ENCODE peak calls at places on chromosomes 13 and 19, in seven cellular contexts. One of them, this sample, is unnamed.

GRCh38 chr19:29679598-29680210 is 14.4 kb downstream of the PLEKHF1 start:
- DNase-seq in activated T-helper 1 cell treated with Interleukin-2 at 50 U/mL for 16 hours: no peak
- DNase-seq in aorta: peak; percentile 38
- DNase-seq in cardiac fibroblast: no peak
- DNase-seq in EH: no peak
- DNase-seq in GM18507: no peak
- DNase-seq in activated CD4-positive, alpha-beta T cell treated with anti-CD3 and anti-CD28 coated beads, Interleukin-2, amount 50 U/mL, for 48 hours: no peak
- DNase-seq in this sample: no peak

GRCh38 chr19:56091751-56092546 is 29.1 kb downstream of the ZNF787 start:
- DNase-seq in activated T-helper 1 cell treated with Interleukin-2 at 50 U/mL for 16 hours: no peak
- DNase-seq in aorta: no peak
- DNase-seq in cardiac fibroblast: no peak
- DNase-seq in EH: no peak
- DNase-seq in GM18507: no peak
- DNase-seq in activated CD4-positive, alpha-beta T cell treated with anti-CD3 and anti-CD28 coated beads, Interleukin-2, amount 50 U/mL, for 48 hours: no peak
- DNase-seq in this sample: no peak

GRCh38 chr13:26952551-26953138 is 192.1 kb upstream of the GPR12 start:
- DNase-seq in activated T-helper 1 cell treated with Interleukin-2 at 50 U/mL for 16 hours: no peak
- DNase-seq in aorta: no peak
- DNase-seq in cardiac fibroblast: no peak
- DNase-seq in EH: no peak
- DNase-seq in GM18507: no peak
- DNase-seq in activated CD4-positive, alpha-beta T cell treated with anti-CD3 and anti-CD28 coated beads, Interleukin-2, amount 50 U/mL, for 48 hours: no peak
- DNase-seq in this sample: no peak

GRCh38 chr13:79541426-79542049 is 60.6 kb downstream of the NDFIP2 start:
- DNase-seq in activated T-helper 1 cell treated with Interleukin-2 at 50 U/mL for 16 hours: no peak
- DNase-seq in aorta: no peak
- DNase-seq in cardiac fibroblast: peak; percentile 83
- DNase-seq in EH: peak; percentile 67
- DNase-seq in GM18507: no peak
- DNase-seq in activated CD4-positive, alpha-beta T cell treated with anti-CD3 and anti-CD28 coated beads, Interleukin-2, amount 50 U/mL, for 48 hours: no peak
- DNase-seq in this sample: no peak

GRCh38 chr19:35300340-35300649 is 8.3 kb downstream of the MAG start:
- DNase-seq in activated T-helper 1 cell treated with Interleukin-2 at 50 U/mL for 16 hours: no peak
- DNase-seq in aorta: no peak
- DNase-seq in cardiac fibroblast: no peak
- DNase-seq in EH: no peak
- DNase-seq in GM18507: no peak
- DNase-seq in activated CD4-positive, alpha-beta T cell treated with anti-CD3 and anti-CD28 coated beads, Interleukin-2, amount 50 U/mL, for 48 hours: no peak
- DNase-seq in this sample: no peak

GRCh38 chr13:114044486-114044885 is 70.6 kb upstream of the C13orf46 start:
- DNase-seq in activated T-helper 1 cell treated with Interleukin-2 at 50 U/mL for 16 hours: no peak
- DNase-seq in aorta: no peak
- DNase-seq in cardiac fibroblast: peak; percentile 71
- DNase-seq in EH: peak; percentile 43
- DNase-seq in GM18507: no peak
- DNase-seq in activated CD4-positive, alpha-beta T cell treated with anti-CD3 and anti-CD28 coated beads, Interleukin-2, amount 50 U/mL, for 48 hours: no peak
- DNase-seq in this sample: no peak

GRCh38 chr13:85724554-85725432 is 74.4 kb downstream of the SLITRK6 start:
- DNase-seq in activated T-helper 1 cell treated with Interleukin-2 at 50 U/mL for 16 hours: no peak
- DNase-seq in aorta: no peak
- DNase-seq in cardiac fibroblast: no peak
- DNase-seq in EH: no peak
- DNase-seq in GM18507: no peak
- DNase-seq in activated CD4-positive, alpha-beta T cell treated with anti-CD3 and anti-CD28 coated beads, Interleukin-2, amount 50 U/mL, for 48 hours: no peak
- DNase-seq in this sample: no peak

GRCh38 chr13:23500858-23501257 is 67.4 kb upstream of the SACS start:
- DNase-seq in activated T-helper 1 cell treated with Interleukin-2 at 50 U/mL for 16 hours: no peak
- DNase-seq in aorta: no peak
- DNase-seq in cardiac fibroblast: peak; percentile 58
- DNase-seq in EH: peak; percentile 99
- DNase-seq in GM18507: no peak
- DNase-seq in activated CD4-positive, alpha-beta T cell treated with anti-CD3 and anti-CD28 coated beads, Interleukin-2, amount 50 U/mL, for 48 hours: no peak
- DNase-seq in this sample: no peak

GRCh38 chr13:110923777-110924638 is 9.1 kb upstream of the ANKRD10 start:
- DNase-seq in activated T-helper 1 cell treated with Interleukin-2 at 50 U/mL for 16 hours: no peak
- DNase-seq in aorta: no peak
- DNase-seq in cardiac fibroblast: no peak
- DNase-seq in EH: no peak
- DNase-seq in GM18507: no peak
- DNase-seq in activated CD4-positive, alpha-beta T cell treated with anti-CD3 and anti-CD28 coated beads, Interleukin-2, amount 50 U/mL, for 48 hours: no peak
- DNase-seq in this sample: no peak

GRCh38 chr19:10998045-10998533 is 37.3 kb downstream of the SMARCA4 start:
- DNase-seq in activated T-helper 1 cell treated with Interleukin-2 at 50 U/mL for 16 hours: no peak
- DNase-seq in aorta: no peak
- DNase-seq in cardiac fibroblast: peak; percentile 64
- DNase-seq in EH: peak; percentile 13
- DNase-seq in GM18507: no peak
- DNase-seq in activated CD4-positive, alpha-beta T cell treated with anti-CD3 and anti-CD28 coated beads, Interleukin-2, amount 50 U/mL, for 48 hours: no peak
- DNase-seq in this sample: no peak

GRCh38 chr13:45473627-45474026 is 8.9 kb downstream of the COG3 start:
- DNase-seq in activated T-helper 1 cell treated with Interleukin-2 at 50 U/mL for 16 hours: no peak
- DNase-seq in aorta: no peak
- DNase-seq in cardiac fibroblast: no peak
- DNase-seq in EH: no peak
- DNase-seq in GM18507: no peak
- DNase-seq in activated CD4-positive, alpha-beta T cell treated with anti-CD3 and anti-CD28 coated beads, Interleukin-2, amount 50 U/mL, for 48 hours: no peak
- DNase-seq in this sample: no peak

GRCh38 chr13:110214637-110215036 is 92.3 kb downstream of the COL4A1 start:
- DNase-seq in activated T-helper 1 cell treated with Interleukin-2 at 50 U/mL for 16 hours: no peak
- DNase-seq in aorta: no peak
- DNase-seq in cardiac fibroblast: peak; percentile 30
- DNase-seq in EH: peak; percentile 42
- DNase-seq in GM18507: no peak
- DNase-seq in activated CD4-positive, alpha-beta T cell treated with anti-CD3 and anti-CD28 coated beads, Interleukin-2, amount 50 U/mL, for 48 hours: no peak
- DNase-seq in this sample: no peak

GRCh38 chr13:51311957-51312520 is 27.5 kb upstream of the SERPINE3 start:
- DNase-seq in activated T-helper 1 cell treated with Interleukin-2 at 50 U/mL for 16 hours: no peak
- DNase-seq in aorta: no peak
- DNase-seq in cardiac fibroblast: no peak
- DNase-seq in EH: no peak
- DNase-seq in GM18507: no peak
- DNase-seq in activated CD4-positive, alpha-beta T cell treated with anti-CD3 and anti-CD28 coated beads, Interleukin-2, amount 50 U/mL, for 48 hours: no peak
- DNase-seq in this sample: no peak

GRCh38 chr19:13033819-13034611 is 38.7 kb downstream of the NFIX start:
- DNase-seq in activated T-helper 1 cell treated with Interleukin-2 at 50 U/mL for 16 hours: no peak
- DNase-seq in aorta: peak; percentile 89
- DNase-seq in cardiac fibroblast: peak; percentile 79
- DNase-seq in EH: peak; percentile 65
- DNase-seq in GM18507: no peak
- DNase-seq in activated CD4-positive, alpha-beta T cell treated with anti-CD3 and anti-CD28 coated beads, Interleukin-2, amount 50 U/mL, for 48 hours: peak; percentile 54
- DNase-seq in this sample: peak; percentile 90

GRCh38 chr19:2812414-2813234 is 7.0 kb upstream of the ZNF554 start:
- DNase-seq in activated T-helper 1 cell treated with Interleukin-2 at 50 U/mL for 16 hours: no peak
- DNase-seq in aorta: no peak
- DNase-seq in cardiac fibroblast: no peak
- DNase-seq in EH: no peak
- DNase-seq in GM18507: no peak
- DNase-seq in activated CD4-positive, alpha-beta T cell treated with anti-CD3 and anti-CD28 coated beads, Interleukin-2, amount 50 U/mL, for 48 hours: no peak
- DNase-seq in this sample: no peak

GRCh38 chr13:75785130-75785529 is 149.0 kb downstream of the LMO7 start:
- DNase-seq in activated T-helper 1 cell treated with Interleukin-2 at 50 U/mL for 16 hours: no peak
- DNase-seq in aorta: no peak
- DNase-seq in cardiac fibroblast: peak; percentile 50
- DNase-seq in EH: peak; percentile 39
- DNase-seq in GM18507: no peak
- DNase-seq in activated CD4-positive, alpha-beta T cell treated with anti-CD3 and anti-CD28 coated beads, Interleukin-2, amount 50 U/mL, for 48 hours: no peak
- DNase-seq in this sample: no peak

GRCh38 chr19:45881909-45882528 is 3.9 kb downstream of the IRF2BP1 start:
- DNase-seq in activated T-helper 1 cell treated with Interleukin-2 at 50 U/mL for 16 hours: no peak
- DNase-seq in aorta: no peak
- DNase-seq in cardiac fibroblast: no peak
- DNase-seq in EH: no peak
- DNase-seq in GM18507: no peak
- DNase-seq in activated CD4-positive, alpha-beta T cell treated with anti-CD3 and anti-CD28 coated beads, Interleukin-2, amount 50 U/mL, for 48 hours: no peak
- DNase-seq in this sample: no peak

GRCh38 chr13:61052175-61052574 is 363.5 kb downstream of the PCDH20 start:
- DNase-seq in activated T-helper 1 cell treated with Interleukin-2 at 50 U/mL for 16 hours: no peak
- DNase-seq in aorta: no peak
- DNase-seq in cardiac fibroblast: no peak
- DNase-seq in EH: no peak
- DNase-seq in GM18507: no peak
- DNase-seq in activated CD4-positive, alpha-beta T cell treated with anti-CD3 and anti-CD28 coated beads, Interleukin-2, amount 50 U/mL, for 48 hours: no peak
- DNase-seq in this sample: no peak

GRCh38 chr13:48508001-48508400 is 24.9 kb downstream of the RCBTB2 start:
- DNase-seq in activated T-helper 1 cell treated with Interleukin-2 at 50 U/mL for 16 hours: no peak
- DNase-seq in aorta: no peak
- DNase-seq in cardiac fibroblast: no peak
- DNase-seq in EH: no peak
- DNase-seq in GM18507: no peak
- DNase-seq in activated CD4-positive, alpha-beta T cell treated with anti-CD3 and anti-CD28 coated beads, Interleukin-2, amount 50 U/mL, for 48 hours: no peak
- DNase-seq in this sample: no peak

GRCh38 chr19:41697198-41697855 is 9.3 kb upstream of the CEACAM7 start:
- DNase-seq in activated T-helper 1 cell treated with Interleukin-2 at 50 U/mL for 16 hours: no peak
- DNase-seq in aorta: peak; percentile 42
- DNase-seq in cardiac fibroblast: no peak
- DNase-seq in EH: no peak
- DNase-seq in GM18507: no peak
- DNase-seq in activated CD4-positive, alpha-beta T cell treated with anti-CD3 and anti-CD28 coated beads, Interleukin-2, amount 50 U/mL, for 48 hours: no peak
- DNase-seq in this sample: peak; percentile 56

GRCh38 chr19:29507081-29507860 is 18.5 kb upstream of the VSTM2B start:
- DNase-seq in activated T-helper 1 cell treated with Interleukin-2 at 50 U/mL for 16 hours: no peak
- DNase-seq in aorta: peak; percentile 56
- DNase-seq in cardiac fibroblast: no peak
- DNase-seq in EH: no peak
- DNase-seq in GM18507: no peak
- DNase-seq in activated CD4-positive, alpha-beta T cell treated with anti-CD3 and anti-CD28 coated beads, Interleukin-2, amount 50 U/mL, for 48 hours: no peak
- DNase-seq in this sample: no peak

GRCh38 chr13:113922412-113923118 is 51.3 kb downstream of the C13orf46 start:
- DNase-seq in activated T-helper 1 cell treated with Interleukin-2 at 50 U/mL for 16 hours: no peak
- DNase-seq in aorta: peak; percentile 64
- DNase-seq in cardiac fibroblast: peak; percentile 42
- DNase-seq in EH: no peak
- DNase-seq in GM18507: no peak
- DNase-seq in activated CD4-positive, alpha-beta T cell treated with anti-CD3 and anti-CD28 coated beads, Interleukin-2, amount 50 U/mL, for 48 hours: no peak
- DNase-seq in this sample: peak; percentile 41

GRCh38 chr13:75704194-75704941 is 68.2 kb downstream of the LMO7 start:
- DNase-seq in activated T-helper 1 cell treated with Interleukin-2 at 50 U/mL for 16 hours: no peak
- DNase-seq in aorta: no peak
- DNase-seq in cardiac fibroblast: peak; percentile 51
- DNase-seq in EH: peak; percentile 89
- DNase-seq in GM18507: no peak
- DNase-seq in activated CD4-positive, alpha-beta T cell treated with anti-CD3 and anti-CD28 coated beads, Interleukin-2, amount 50 U/mL, for 48 hours: no peak
- DNase-seq in this sample: no peak

GRCh38 chr13:27578121-27579030 is 42.0 kb downstream of the LNX2 start:
- DNase-seq in activated T-helper 1 cell treated with Interleukin-2 at 50 U/mL for 16 hours: no peak
- DNase-seq in aorta: no peak
- DNase-seq in cardiac fibroblast: peak; percentile 15
- DNase-seq in EH: peak; percentile 64
- DNase-seq in GM18507: no peak
- DNase-seq in activated CD4-positive, alpha-beta T cell treated with anti-CD3 and anti-CD28 coated beads, Interleukin-2, amount 50 U/mL, for 48 hours: no peak
- DNase-seq in this sample: no peak

GRCh38 chr13:100673831-100674362 is 698 bp downstream of the TMTC4 start:
- DNase-seq in activated T-helper 1 cell treated with Interleukin-2 at 50 U/mL for 16 hours: peak; percentile 18
- DNase-seq in aorta: no peak
- DNase-seq in cardiac fibroblast: peak; percentile 86
- DNase-seq in EH: peak; percentile 83
- DNase-seq in GM18507: peak; percentile 28
- DNase-seq in activated CD4-positive, alpha-beta T cell treated with anti-CD3 and anti-CD28 coated beads, Interleukin-2, amount 50 U/mL, for 48 hours: peak; percentile 24
- DNase-seq in this sample: no peak

GRCh38 chr13:49953560-49953959 is 17.4 kb upstream of the SPRYD7 start:
- DNase-seq in activated T-helper 1 cell treated with Interleukin-2 at 50 U/mL for 16 hours: no peak
- DNase-seq in aorta: no peak
- DNase-seq in cardiac fibroblast: no peak
- DNase-seq in EH: no peak
- DNase-seq in GM18507: no peak
- DNase-seq in activated CD4-positive, alpha-beta T cell treated with anti-CD3 and anti-CD28 coated beads, Interleukin-2, amount 50 U/mL, for 48 hours: no peak
- DNase-seq in this sample: no peak

GRCh38 chr19:54127688-54128440 is 9.7 kb upstream of the CNOT3 start:
- DNase-seq in activated T-helper 1 cell treated with Interleukin-2 at 50 U/mL for 16 hours: no peak
- DNase-seq in aorta: no peak
- DNase-seq in cardiac fibroblast: no peak
- DNase-seq in EH: no peak
- DNase-seq in GM18507: no peak
- DNase-seq in activated CD4-positive, alpha-beta T cell treated with anti-CD3 and anti-CD28 coated beads, Interleukin-2, amount 50 U/mL, for 48 hours: no peak
- DNase-seq in this sample: no peak

GRCh38 chr19:36136975-36137686 is 2.7 kb upstream of the CAPNS1 start:
- DNase-seq in activated T-helper 1 cell treated with Interleukin-2 at 50 U/mL for 16 hours: no peak
- DNase-seq in aorta: peak; percentile 83
- DNase-seq in cardiac fibroblast: peak; percentile 73
- DNase-seq in EH: peak; percentile 80
- DNase-seq in GM18507: no peak
- DNase-seq in activated CD4-positive, alpha-beta T cell treated with anti-CD3 and anti-CD28 coated beads, Interleukin-2, amount 50 U/mL, for 48 hours: no peak
- DNase-seq in this sample: peak; percentile 81

GRCh38 chr19:9934132-9934950 is 2.0 kb downstream of the OLFM2 start:
- DNase-seq in activated T-helper 1 cell treated with Interleukin-2 at 50 U/mL for 16 hours: peak; percentile 60
- DNase-seq in aorta: peak; percentile 91
- DNase-seq in cardiac fibroblast: peak; percentile 74
- DNase-seq in EH: peak; percentile 93
- DNase-seq in GM18507: peak; percentile 78
- DNase-seq in activated CD4-positive, alpha-beta T cell treated with anti-CD3 and anti-CD28 coated beads, Interleukin-2, amount 50 U/mL, for 48 hours: peak; percentile 90
- DNase-seq in this sample: no peak

GRCh38 chr19:42051166-42052115 is 18.6 kb downstream of the GRIK5 start:
- DNase-seq in activated T-helper 1 cell treated with Interleukin-2 at 50 U/mL for 16 hours: no peak
- DNase-seq in aorta: no peak
- DNase-seq in cardiac fibroblast: no peak
- DNase-seq in EH: peak; percentile 29
- DNase-seq in GM18507: no peak
- DNase-seq in activated CD4-positive, alpha-beta T cell treated with anti-CD3 and anti-CD28 coated beads, Interleukin-2, amount 50 U/mL, for 48 hours: peak; percentile 47
- DNase-seq in this sample: no peak

GRCh38 chr13:83691966-83692365 is 190.3 kb downstream of the SLITRK1 start:
- DNase-seq in activated T-helper 1 cell treated with Interleukin-2 at 50 U/mL for 16 hours: no peak
- DNase-seq in aorta: no peak
- DNase-seq in cardiac fibroblast: no peak
- DNase-seq in EH: peak; percentile 65
- DNase-seq in GM18507: no peak
- DNase-seq in activated CD4-positive, alpha-beta T cell treated with anti-CD3 and anti-CD28 coated beads, Interleukin-2, amount 50 U/mL, for 48 hours: no peak
- DNase-seq in this sample: no peak